ENCODE peak calls at places on chromosomes 1 and 21, in four cellular contexts. B is ovary, Z is tibial artery, W is heart left ventricle. F is an unnamed sample. For H3K9me3 and H3K27me3, the result is how much of the 10 kb centered on the place peaks cover.

GRCh38 chr1:148354284-148354869 is 128.7 kb downstream of the PPIAL4G start:
- DNase-seq in B (no peak), Z (no peak), W (no peak), F (no peak)

GRCh38 chr1:54842206-54842915 is 41.2 kb upstream of the TTC22 start:
- DNase-seq in B (no peak), Z (peak), W (no peak), F (no peak)

GRCh38 chr1:37723390-37724078 is 31.2 kb downstream of the CDCA8 start:
- DNase-seq in B (no peak), Z (peak), W (no peak), F (no peak)

GRCh38 chr1:22025368-22026154 is 24.1 kb downstream of the CELA3A start:
- DNase-seq in B (peak), Z (peak), W (peak), F (peak)

GRCh38 chr1:202311880-202312635 is 29.7 kb downstream of the UBE2T start:
- DNase-seq in B (no peak), Z (peak), W (no peak), F (peak)

GRCh38 chr1:27603320-27603961 is 503 bp downstream of the AHDC1 start:
- DNase-seq in B (peak), Z (peak), W (no peak), F (no peak)

GRCh38 chr1:10880063-10880462 is 83.6 kb upstream of the CASZ1 start:
- DNase-seq in B (no peak), Z (no peak), W (no peak), F (no peak)

GRCh38 chr1:220803401-220804201 is 16.9 kb downstream of the MTARC1 start:
- DNase-seq in B (no peak), Z (no peak), W (no peak), F (no peak)

GRCh38 chr1:3807769-3808168 is 11.5 kb upstream of the LRRC47 start:
- DNase-seq in B (no peak), Z (no peak), W (no peak), F (no peak)

GRCh38 chr1:151728151-151728711 is 6.9 kb downstream of the RIIAD1 start:
- DNase-seq in B (peak), Z (no peak), W (no peak), F (no peak)

GRCh38 chr21:33078907-33079582 is 9.1 kb downstream of the OLIG1 start:
- DNase-seq in B (no peak), Z (no peak), W (no peak), F (peak)

GRCh38 chr1:170881268-170882265 is 53.8 kb upstream of the MROH9 start:
- DNase-seq in B (no peak), Z (no peak), W (peak), F (no peak)

GRCh38 chr1:184241446-184241845 is 145.4 kb upstream of the C1orf21 start:
- DNase-seq in B (no peak), Z (no peak), W (no peak), F (no peak)

GRCh38 chr1:74464037-74464436 is 48.4 kb downstream of the LRRC53 start:
- DNase-seq in B (no peak), Z (no peak), W (no peak), F (no peak)

GRCh38 chr21:43599728-43600127 is 59.6 kb downstream of the HSF2BP start:
- DNase-seq in B (no peak), Z (no peak), W (no peak), F (no peak)

GRCh38 chr1:8629241-8630091 is 188.0 kb downstream of the RERE start:
- DNase-seq in B (no peak), Z (no peak), W (no peak), F (peak)

GRCh38 chr1:89609339-89609725 is 23.6 kb upstream of the LRRC8C start:
- DNase-seq in B (no peak), Z (no peak), W (no peak), F (no peak)

GRCh38 chr1:31795801-31796621 is 19.8 kb downstream of the SPOCD1 start:
- DNase-seq in B (no peak), Z (peak), W (no peak), F (peak)

GRCh38 chr1:64766385-64766784 is 21.5 kb downstream of the RAVER2 start:
- DNase-seq in B (no peak), Z (no peak), W (no peak), F (no peak)

GRCh38 chr1:94542088-94542671 is 621 bp upstream of the F3 start:
- DNase-seq in B (peak), Z (no peak), W (peak), F (peak)

GRCh38 chr1:116336250-116336649 is 36.8 kb upstream of the ATP1A1 start:
- DNase-seq in B (no peak), Z (no peak), W (no peak), F (no peak)

GRCh38 chr1:174160109-174160473 is 771 bp downstream of the RABGAP1L start:
- DNase-seq in B (peak), Z (peak), W (peak), F (peak)

GRCh38 chr1:201053155-201053860 is 29.8 kb upstream of the KIF21B start:
- DNase-seq in B (no peak), Z (no peak), W (no peak), F (no peak)

GRCh38 chr1:5888606-5889211 is 103.5 kb downstream of the NPHP4 start:
- DNase-seq in B (no peak), Z (no peak), W (no peak), F (no peak)

GRCh38 chr1:76826072-76826827 is 41.0 kb upstream of the ST6GALNAC5 start:
- DNase-seq in B (no peak), Z (no peak), W (no peak), F (peak)

GRCh38 chr1:4696753-4697152 is 42.3 kb downstream of the AJAP1 start:
- DNase-seq in B (no peak), Z (no peak), W (no peak), F (no peak)

GRCh38 chr1:8263806-8264205 is 54.1 kb upstream of the SLC45A1 start:
- DNase-seq in B (no peak), Z (no peak), W (no peak), F (no peak)

GRCh38 chr1:7375781-7376660 is 395.1 kb upstream of the VAMP3 start:
- DNase-seq in B (no peak), Z (peak), W (peak), F (peak)

GRCh38 chr1:106276856-106277255 is 779.6 kb upstream of the PRMT6 start:
- DNase-seq in B (no peak), Z (no peak), W (no peak), F (no peak)

GRCh38 chr1:147243228-147243685 is 773 bp downstream of the CHD1L start:
- DNase-seq in B (peak), Z (no peak), W (no peak), F (no peak)

GRCh38 chr1:187275985-187276580 is 447.3 kb downstream of the PLA2G4A start:
- DNase-seq in B (no peak), Z (no peak), W (no peak), F (no peak)

GRCh38 chr1:236403905-236404696 is 10.0 kb downstream of the EDARADD start:
- DNase-seq in B (no peak), Z (no peak), W (no peak), F (no peak)

GRCh38 chr1:182634306-182635072 is 30.3 kb upstream of the RGS16 start:
- DNase-seq in B (no peak), Z (no peak), W (no peak), F (no peak)

GRCh38 chr1:234864116-234864515 is 254.1 kb upstream of the IRF2BP2 start:
- DNase-seq in B (no peak), Z (peak), W (no peak), F (no peak)

GRCh38 chr1:237685553-237685952 is 205.2 kb downstream of the ZP4 start:
- DNase-seq in B (no peak), Z (no peak), W (no peak), F (no peak)

GRCh38 chr1:237684236-237684635 is 206.5 kb downstream of the ZP4 start:
- DNase-seq in B (no peak), Z (no peak), W (no peak), F (peak)

GRCh38 chr1:237690656-237691055 is 200.1 kb downstream of the ZP4 start:
- DNase-seq in B (no peak), Z (no peak), W (no peak), F (no peak)

DNA sequence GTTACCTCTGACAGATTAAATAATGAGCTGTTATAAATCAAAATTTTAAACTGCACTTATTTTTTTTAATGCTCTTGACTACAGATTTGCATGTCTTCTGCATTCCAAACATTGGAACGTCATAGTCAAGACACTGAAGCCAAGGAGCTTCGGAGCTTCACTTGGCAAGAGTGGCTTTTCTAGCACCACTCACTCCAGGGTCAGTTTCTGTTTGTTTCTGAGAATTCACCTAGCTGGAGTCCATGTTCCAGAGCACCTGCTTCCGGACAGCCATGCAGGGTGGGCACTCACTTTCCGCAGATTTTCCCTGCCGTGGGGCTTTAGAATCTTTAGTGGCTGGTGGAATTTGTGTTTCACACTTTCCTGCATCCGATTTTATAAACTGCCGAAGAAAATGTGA is 202.9 kb downstream of the ZP4 start:
- DNase-seq in B (no peak), Z (no peak), W (no peak), F (peak)
- H3K4me3 ChIP-seq in B (no peak), Z (no peak), W (no peak), F (no peak)

GRCh38 chr1:84582802-84583587 is 8.8 kb upstream of the CTBS start:
- DNase-seq in B (no peak), Z (no peak), W (no peak), F (peak)
- H3K9me3 ChIP-seq in B (under half), Z (under half), W (under half), F (under half)

DNA sequence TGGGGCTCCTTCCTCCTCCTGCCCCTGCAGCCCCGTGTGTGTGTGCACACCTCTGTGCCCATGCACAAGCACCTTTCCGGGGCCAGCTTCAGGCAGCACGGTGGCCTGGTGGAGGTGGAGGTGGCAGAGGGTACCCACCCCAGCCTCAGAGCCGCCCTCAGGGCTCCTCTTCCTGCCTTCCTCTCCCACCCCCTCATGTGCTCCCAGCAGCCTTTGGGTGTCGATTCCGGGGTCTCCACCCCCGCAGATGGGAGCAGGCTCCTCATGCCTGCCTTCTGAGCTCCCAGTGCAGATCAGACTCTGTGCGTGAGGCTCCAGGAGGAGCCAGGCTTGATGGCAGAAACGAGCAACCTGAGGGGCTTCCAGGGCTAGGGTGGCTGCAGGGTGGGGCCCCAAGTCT is 29.2 kb upstream of the PLCH2 start:
- DNase-seq in B (no peak), Z (no peak), W (no peak), F (no peak)
- H3K27me3 ChIP-seq in B (under half), Z (half or more), W (half or more), F (under half)

DNA sequence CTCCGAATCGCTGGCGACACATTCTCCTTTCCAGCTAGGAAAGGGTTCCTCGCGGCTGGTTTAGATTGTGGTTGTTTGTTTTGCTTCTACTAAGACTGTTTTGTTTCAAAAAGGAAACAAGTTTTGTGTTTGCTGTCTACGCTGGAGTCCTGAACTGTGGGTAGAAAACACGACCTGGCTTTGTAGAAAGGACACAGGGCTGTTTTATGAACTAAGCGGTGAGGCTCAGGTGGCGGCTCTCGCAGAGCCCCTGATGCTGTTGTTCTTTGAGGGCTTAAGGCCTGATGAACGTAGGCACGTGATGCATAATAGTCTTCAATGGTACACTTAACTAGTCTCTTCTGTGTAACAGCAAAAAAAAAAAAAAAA is 27.0 kb upstream of the FHAD1 start:
- DNase-seq in B (no peak), Z (no peak), W (no peak), F (no peak)
- H3K4me3 ChIP-seq in B (no peak), Z (no peak), W (no peak), F (no peak)

GRCh38 chr21:7951854-7952519 is 2569.4 kb upstream of the TPTE start:
- DNase-seq in B (no peak), Z (no peak), W (no peak), F (no peak)
- H3K9me3 ChIP-seq in B (under half), Z (half or more), W (half or more), F (half or more)

DNA sequence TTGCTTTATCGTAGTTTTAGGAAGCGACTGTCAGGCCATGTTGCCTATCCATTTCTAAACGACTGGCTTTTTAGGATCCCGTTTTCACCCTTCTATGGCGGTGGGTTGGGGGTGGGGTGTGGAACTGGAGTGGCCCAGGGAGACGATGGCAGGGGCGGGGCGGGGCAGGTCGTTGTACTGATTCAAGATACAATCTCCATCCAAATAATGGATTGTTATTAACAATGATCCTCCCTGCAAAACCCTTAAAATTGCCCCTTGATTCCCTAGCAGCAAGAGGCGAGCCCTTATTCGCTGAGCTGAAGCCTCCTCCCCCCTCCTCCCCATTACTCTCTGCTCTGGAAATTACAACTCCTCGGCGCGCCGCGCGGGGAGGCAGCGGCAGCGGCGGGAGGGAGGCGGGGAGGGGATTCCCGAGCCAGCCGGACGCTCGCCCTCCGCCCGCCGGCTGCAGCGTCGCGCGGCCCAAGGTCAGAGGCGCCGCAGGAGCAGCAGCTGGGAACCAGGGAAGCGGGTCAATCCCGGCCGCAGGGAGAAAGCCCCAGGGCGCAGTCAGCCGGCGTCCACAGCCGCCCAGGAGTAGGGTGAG is at the start of gene TRIM67:
- DNase-seq in B (peak), Z (no peak), W (no peak), F (peak)
- H3K27me3 ChIP-seq in B (under half), Z (half or more), W (half or more), F (half or more)

DNA sequence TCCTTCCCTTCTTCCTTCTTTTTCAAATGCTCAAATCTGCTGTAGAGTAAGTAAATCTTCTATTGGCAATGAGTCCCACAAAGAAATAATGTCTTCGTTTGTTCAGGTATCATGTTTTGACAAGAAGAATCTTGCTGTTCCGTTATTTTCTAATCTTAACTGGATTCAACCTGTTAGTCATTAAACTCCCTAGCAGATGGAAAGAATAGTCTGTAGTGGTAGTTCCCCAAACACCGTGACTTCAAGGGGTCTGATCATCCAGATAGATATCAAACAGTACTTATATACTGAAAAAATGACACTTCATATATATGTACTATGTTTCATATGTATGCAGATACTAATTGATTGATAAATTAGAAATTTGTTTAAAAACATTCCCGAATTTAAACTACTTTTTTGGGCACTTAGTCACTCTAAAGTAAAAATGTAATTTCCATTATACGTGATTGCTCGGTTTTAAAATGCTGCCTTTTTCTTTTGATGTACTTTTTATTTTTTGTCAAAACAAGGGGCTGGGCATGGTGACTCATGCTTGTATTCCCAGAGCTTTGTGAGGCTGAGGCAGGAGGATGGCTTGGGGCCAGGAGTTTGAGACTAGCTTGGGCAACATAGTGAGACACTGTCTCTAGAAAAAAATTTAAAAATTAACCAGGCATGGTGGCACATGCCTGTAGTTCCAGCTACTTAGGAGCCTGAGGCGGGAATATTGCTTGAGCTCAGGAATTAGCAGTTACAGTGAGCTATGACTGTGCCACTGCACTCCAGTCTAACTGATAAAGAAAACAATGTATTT is 335.7 kb upstream of the SNX7 start:
- DNase-seq in B (no peak), Z (peak), W (peak), F (peak)
- H3K4me3 ChIP-seq in B (no peak), Z (no peak), W (no peak), F (no peak)

GRCh38 chr21:36701912-36702621 is 3.2 kb downstream of the SIM2 start:
- DNase-seq in B (no peak), Z (no peak), W (no peak), F (peak)

GRCh38 chr21:36704281-36704957 is 5.5 kb downstream of the SIM2 start:
- DNase-seq in B (no peak), Z (no peak), W (no peak), F (no peak)

GRCh38 chr21:36703626-36704280 is 4.8 kb downstream of the SIM2 start:
- DNase-seq in B (no peak), Z (no peak), W (no peak), F (no peak)

GRCh38 chr21:36702622-36702968 is 3.7 kb downstream of the SIM2 start:
- DNase-seq in B (no peak), Z (no peak), W (no peak), F (no peak)

GRCh38 chr21:36703123-36703522 is 4.2 kb downstream of the SIM2 start:
- DNase-seq in B (no peak), Z (no peak), W (no peak), F (no peak)
- H3K9me3 ChIP-seq in B (under half), Z (under half), W (under half), F (under half)

F was measured in MG63.